ENCODE peak calls at places on chromosomes 7 and 10, in seven cellular contexts. R is hepatocyte, N is fibroblast of lung, V is astrocyte, K is K562, F is keratinocyte, H is endothelial cell of umbilical vein. U is an unnamed sample.
A peak's percentile ranks its signal among the peaks of the same experiment; 100 is the strongest.

GRCh38 chr10:102400598-102401321 is 5.3 kb downstream of the NFKB2 start:
- DNase-seq in H (no peak), N (no peak), K (no peak), F (no peak), R (no peak), V (no peak), U (no peak)

GRCh38 chr7:78605131-78605530 is 806.6 kb downstream of the PHTF2 start:
- DNase-seq in N (peak; percentile 15), V (peak; percentile 7), K (no peak), R (no peak), F (no peak), H (no peak), U (no peak)

GRCh38 chr7:114415054-114415997 is 711 bp downstream of the FOXP2 start:
- DNase-seq in H (no peak), R (no peak), V (no peak), K (no peak), F (no peak), N (no peak), U (no peak)

GRCh38 chr7:159102681-159103381 is 41.8 kb downstream of the VIPR2 start:
- DNase-seq in R (no peak), N (no peak), K (no peak), H (no peak), V (no peak), F (no peak), U (no peak)

GRCh38 chr7:51647931-51648351 is 331.3 kb upstream of the COBL start:
- DNase-seq in H (no peak), R (peak; percentile 87), K (no peak), N (peak; percentile 81), V (peak; percentile 76), F (no peak), U (no peak)

GRCh38 chr7:18566829-18567228 is 71.3 kb downstream of the HDAC9 start:
- DNase-seq in F (no peak), R (no peak), K (no peak), N (no peak), H (no peak), V (no peak), U (no peak)

GRCh38 chr10:98193030-98193429 is 58.6 kb downstream of the R3HCC1L start:
- DNase-seq in N (no peak), R (no peak), K (no peak), F (no peak), V (no peak), H (no peak), U (no peak)

GRCh38 chr7:152762056-152762455 is 2.5 kb downstream of the ACTR3B start:
- DNase-seq in F (no peak), K (no peak), N (peak; percentile 34), H (no peak), R (no peak), V (peak; percentile 21), U (no peak)

GRCh38 chr7:131105803-131106680 is 221.6 kb upstream of the MKLN1 start:
- DNase-seq in N (peak; percentile 55), R (peak; percentile 87), V (peak; percentile 36), F (no peak), H (peak; percentile 72), K (peak; percentile 92), U (peak; percentile 75)

GRCh38 chr7:40827217-40828085 is 692.6 kb downstream of the SUGCT start:
- DNase-seq in H (no peak), V (peak; percentile 53), F (no peak), R (peak; percentile 14), K (no peak), N (peak; percentile 63), U (no peak)

GRCh38 chr10:114282526-114282925 is 43.5 kb downstream of the VWA2 start:
- DNase-seq in N (no peak), H (no peak), R (no peak), V (no peak), K (no peak), F (no peak), U (no peak)

GRCh38 chr7:114539575-114539974 is 125.0 kb downstream of the FOXP2 start:
- DNase-seq in F (no peak), V (peak; percentile 8), K (no peak), H (peak; percentile 53), R (peak; percentile 23), N (no peak), U (no peak)

GRCh38 chr10:127618797-127619196 is 69.7 kb downstream of the NPS start:
- DNase-seq in H (no peak), F (no peak), N (no peak), V (no peak), K (no peak), R (no peak), U (no peak)

DNA sequence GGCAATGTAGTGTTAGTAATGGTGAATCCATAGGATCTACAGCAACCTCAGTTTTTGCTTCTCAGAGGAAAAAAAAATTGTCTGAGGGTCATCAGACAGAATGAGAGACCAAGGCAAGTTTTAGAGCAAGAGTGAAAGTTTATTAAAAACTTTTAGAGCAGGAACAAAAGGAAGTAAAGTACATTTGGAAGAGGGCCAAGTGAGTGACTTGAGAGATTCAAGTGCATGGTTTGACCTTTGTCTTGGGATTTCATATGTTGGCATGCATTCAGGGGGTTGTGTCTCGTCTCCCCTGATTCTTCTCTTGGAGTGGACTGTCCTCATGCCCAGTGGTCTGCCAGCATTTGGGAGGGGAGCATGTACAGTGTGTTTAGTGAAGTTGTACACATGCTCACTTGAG is 109.2 kb downstream of the EEPD1 start:
- DNase-seq in R (no peak), V (no peak), H (no peak), N (no peak), F (no peak), K (no peak), U (no peak)
- H3K4me2 ChIP-seq in R (no peak overlapping the region), V (no peak overlapping the region), H (no peak overlapping the region), N (no peak overlapping the region), F (no peak overlapping the region), K (no peak overlapping the region), U (no peak overlapping the region)

GRCh38 chr7:76301000-76301399 is 1.5 kb upstream of the HSPB1 start:
- DNase-seq in H (no peak), V (no peak), F (no peak), N (no peak), K (no peak), R (no peak), U (no peak)
- H3K4me2 ChIP-seq in H (no peak overlapping the region), V (no peak overlapping the region), F (no peak overlapping the region), N (no peak overlapping the region), K (no peak overlapping the region), R (no peak overlapping the region), U (no peak overlapping the region)

GRCh38 chr7:150341263-150342118 is at the start of gene RARRES2:
- DNase-seq in H (no peak), N (peak; percentile 25), V (no peak), K (no peak), R (peak; percentile 44), F (no peak), U (peak; percentile 75)

GRCh38 chr7:150340875-150341262 is 560 bp downstream of the RARRES2 start:
- DNase-seq in F (no peak), V (no peak), K (no peak), H (no peak), N (no peak), R (no peak), U (no peak)

GRCh38 chr7:150339369-150339768 is 2.1 kb downstream of the RARRES2 start:
- DNase-seq in K (no peak), R (no peak), N (peak; percentile 52), F (no peak), H (no peak), V (no peak), U (no peak)

GRCh38 chr7:150342119-150342405 is 633 bp upstream of the RARRES2 start:
- DNase-seq in H (no peak), R (no peak), F (no peak), N (no peak), K (no peak), V (no peak), U (no peak)

DNA sequence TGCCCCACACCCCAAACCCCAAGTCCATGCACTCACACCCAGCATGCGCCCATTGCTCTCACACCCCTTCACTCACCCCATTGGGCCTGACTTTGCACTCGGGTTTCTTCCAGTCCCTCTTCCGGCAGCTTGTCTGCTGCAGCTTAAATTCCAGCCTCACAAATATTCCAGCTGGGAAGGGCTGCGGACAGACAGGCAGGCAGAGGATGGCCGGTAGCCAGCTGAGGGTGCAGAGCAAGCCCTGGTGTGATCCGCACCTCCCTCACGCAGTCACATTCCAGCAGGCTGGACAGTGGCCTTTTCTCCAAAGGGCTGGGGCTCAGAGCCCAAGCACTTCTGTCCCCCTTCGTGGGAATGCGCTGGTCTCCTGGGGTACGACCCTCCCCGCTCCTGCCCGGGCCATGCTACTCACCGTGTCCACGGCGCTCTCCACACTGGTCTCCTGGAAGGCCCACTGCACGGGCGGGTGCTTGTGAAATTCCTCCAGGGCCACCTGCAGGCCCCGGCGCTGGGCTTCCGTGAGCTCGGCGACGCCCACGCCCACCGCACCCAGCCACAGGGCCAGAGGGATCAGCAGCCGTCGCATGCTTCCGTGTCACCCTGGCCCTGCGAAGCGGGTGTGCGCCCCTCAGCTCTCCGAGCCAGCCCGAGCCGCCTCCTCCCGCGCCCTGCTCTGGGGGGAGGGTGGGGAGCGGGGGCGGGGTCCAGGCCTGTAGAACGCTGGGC is 1.2 kb downstream of the RARRES2 start:
- DNase-seq in R (peak; percentile 69), H (no peak), F (no peak), K (no peak), N (peak; percentile 82), V (peak; percentile 72), U (no peak)
- H3K4me2 ChIP-seq in R (peak overlapping the region; percentile 89), H (no peak overlapping the region), F (no peak overlapping the region), K (no peak overlapping the region), N (peak overlapping the region; percentile 35), V (peak overlapping the region; percentile 66), U (peak overlapping the region; percentile 76)

GRCh38 chr7:120828528-120828927 is 29.4 kb downstream of the TSPAN12 start:
- DNase-seq in K (no peak), F (no peak), V (no peak), H (no peak), N (no peak), R (no peak), U (no peak)

GRCh38 chr7:120827719-120828118 is 30.2 kb downstream of the TSPAN12 start:
- DNase-seq in V (no peak), F (no peak), R (no peak), K (no peak), H (no peak), N (no peak), U (no peak)

GRCh38 chr7:120831260-120831659 is 26.7 kb downstream of the TSPAN12 start:
- DNase-seq in N (no peak), V (no peak), R (no peak), H (no peak), K (no peak), F (no peak), U (no peak)

GRCh38 chr7:120832803-120833202 is 25.1 kb downstream of the TSPAN12 start:
- DNase-seq in N (no peak), F (no peak), R (no peak), H (no peak), K (no peak), V (no peak), U (no peak)

GRCh38 chr7:120829487-120829886 is 28.5 kb downstream of the TSPAN12 start:
- DNase-seq in K (no peak), F (no peak), N (no peak), V (no peak), H (no peak), R (no peak), U (no peak)
- H3K4me2 ChIP-seq in K (no peak overlapping the region), F (no peak overlapping the region), N (no peak overlapping the region), V (no peak overlapping the region), H (no peak overlapping the region), R (no peak overlapping the region), U (no peak overlapping the region)

DNA sequence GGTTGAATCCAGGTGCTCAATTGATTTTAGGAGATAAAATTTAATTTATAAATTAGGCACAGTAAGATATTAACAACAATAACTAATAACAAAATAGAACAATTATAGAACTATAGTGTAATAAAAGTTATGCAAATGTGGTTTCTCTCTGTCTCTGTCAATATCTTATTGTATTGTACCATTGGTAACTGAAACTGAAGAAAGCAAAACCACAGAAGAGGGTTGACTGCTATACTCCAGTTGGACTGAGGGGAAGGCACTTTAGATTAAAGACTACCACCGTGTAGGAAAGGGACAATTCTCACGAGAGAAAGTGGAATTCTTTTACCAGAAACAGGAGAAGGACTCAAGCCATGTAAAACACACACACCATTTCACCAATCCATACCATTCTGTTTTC is 967.1 kb downstream of the PCDH15 start:
- DNase-seq in K (no peak), F (no peak), R (no peak), V (no peak), H (no peak), N (no peak), U (no peak)
- H3K4me2 ChIP-seq in K (no peak overlapping the region), F (no peak overlapping the region), R (no peak overlapping the region), V (no peak overlapping the region), H (no peak overlapping the region), N (no peak overlapping the region), U (no peak overlapping the region)

U was measured in H9.